ENCODE peak calls at places on chromosomes 13 and 19, in five cellular contexts. One of them, this sample, is unnamed.
A peak's percentile ranks its signal among the peaks of the same experiment; 100 is the strongest.

GRCh38 chr13:113943821-113944565 is 29.9 kb downstream of the C13orf46 start:
- DNase-seq in CD4-positive, alpha-beta T cell: no peak
- DNase-seq in brain microvascular endothelial cell: no peak
- DNase-seq in psoas muscle: peak; percentile 49
- DNase-seq in Peyer's patch: no peak
- DNase-seq in this sample: no peak

GRCh38 chr19:31338069-31338767 is 11.0 kb downstream of the TSHZ3 start:
- DNase-seq in psoas muscle: peak; percentile 72
- DNase-seq in brain microvascular endothelial cell: peak; percentile 66
- DNase-seq in Peyer's patch: no peak
- DNase-seq in CD4-positive, alpha-beta T cell: no peak
- DNase-seq in this sample: no peak

GRCh38 chr13:110950819-110951570 is 36.1 kb upstream of the ANKRD10 start:
- DNase-seq in psoas muscle: no peak
- DNase-seq in brain microvascular endothelial cell: no peak
- DNase-seq in Peyer's patch: no peak
- DNase-seq in CD4-positive, alpha-beta T cell: no peak
- DNase-seq in this sample: no peak

GRCh38 chr13:113357529-113357928 is 6.4 kb downstream of the GRTP1 start:
- DNase-seq in brain microvascular endothelial cell: peak; percentile 71
- DNase-seq in Peyer's patch: no peak
- DNase-seq in psoas muscle: peak; percentile 10
- DNase-seq in CD4-positive, alpha-beta T cell: no peak
- DNase-seq in this sample: no peak

GRCh38 chr19:45123440-45123850 is 30.5 kb downstream of the PPP1R37 start:
- DNase-seq in psoas muscle: no peak
- DNase-seq in CD4-positive, alpha-beta T cell: no peak
- DNase-seq in brain microvascular endothelial cell: no peak
- DNase-seq in Peyer's patch: no peak
- DNase-seq in this sample: peak; percentile 57

GRCh38 chr19:29478578-29479565 is 46.9 kb upstream of the VSTM2B start:
- DNase-seq in Peyer's patch: no peak
- DNase-seq in CD4-positive, alpha-beta T cell: no peak
- DNase-seq in brain microvascular endothelial cell: no peak
- DNase-seq in psoas muscle: no peak
- DNase-seq in this sample: no peak

GRCh38 chr13:33281951-33282595 is 3.5 kb downstream of the STARD13 start:
- DNase-seq in brain microvascular endothelial cell: peak; percentile 58
- DNase-seq in CD4-positive, alpha-beta T cell: no peak
- DNase-seq in psoas muscle: no peak
- DNase-seq in Peyer's patch: no peak
- DNase-seq in this sample: peak; percentile 67

GRCh38 chr13:113741101-113741731 is 17.8 kb upstream of the TMEM255B start:
- DNase-seq in psoas muscle: no peak
- DNase-seq in Peyer's patch: no peak
- DNase-seq in CD4-positive, alpha-beta T cell: no peak
- DNase-seq in brain microvascular endothelial cell: no peak
- DNase-seq in this sample: no peak

GRCh38 chr13:76383671-76384461 is 502.3 kb downstream of the KCTD12 start:
- DNase-seq in Peyer's patch: no peak
- DNase-seq in brain microvascular endothelial cell: peak; percentile 92
- DNase-seq in CD4-positive, alpha-beta T cell: no peak
- DNase-seq in psoas muscle: no peak
- DNase-seq in this sample: peak; percentile 17

GRCh38 chr13:74647991-74648390 is 513.8 kb upstream of the KLF12 start:
- DNase-seq in brain microvascular endothelial cell: no peak
- DNase-seq in CD4-positive, alpha-beta T cell: no peak
- DNase-seq in psoas muscle: no peak
- DNase-seq in Peyer's patch: no peak
- DNase-seq in this sample: no peak

GRCh38 chr13:48990900-48991299 is 15.2 kb downstream of the FNDC3A start:
- DNase-seq in brain microvascular endothelial cell: no peak
- DNase-seq in psoas muscle: no peak
- DNase-seq in CD4-positive, alpha-beta T cell: no peak
- DNase-seq in Peyer's patch: no peak
- DNase-seq in this sample: no peak

GRCh38 chr19:3047307-3048189 is 14.7 kb downstream of the TLE5 start:
- DNase-seq in Peyer's patch: peak; percentile 91
- DNase-seq in CD4-positive, alpha-beta T cell: peak; percentile 79
- DNase-seq in psoas muscle: peak; percentile 92
- DNase-seq in brain microvascular endothelial cell: peak; percentile 66
- DNase-seq in this sample: peak; percentile 45

GRCh38 chr19:55160128-55160985 is 2.8 kb upstream of the TNNI3 start:
- DNase-seq in psoas muscle: peak; percentile 92
- DNase-seq in CD4-positive, alpha-beta T cell: peak; percentile 83
- DNase-seq in Peyer's patch: peak; percentile 67
- DNase-seq in brain microvascular endothelial cell: peak; percentile 82
- DNase-seq in this sample: peak; percentile 97

GRCh38 chr19:9914315-9915207 is 21.8 kb downstream of the OLFM2 start:
- DNase-seq in Peyer's patch: peak; percentile 55
- DNase-seq in CD4-positive, alpha-beta T cell: peak; percentile 82
- DNase-seq in psoas muscle: peak; percentile 78
- DNase-seq in brain microvascular endothelial cell: peak; percentile 72
- DNase-seq in this sample: peak; percentile 92

GRCh38 chr13:20684535-20684934 is 19.0 kb upstream of the IL17D start:
- DNase-seq in Peyer's patch: no peak
- DNase-seq in CD4-positive, alpha-beta T cell: no peak
- DNase-seq in brain microvascular endothelial cell: no peak
- DNase-seq in psoas muscle: no peak
- DNase-seq in this sample: no peak

GRCh38 chr13:76038920-76039716 is 403.0 kb downstream of the LMO7 start:
- DNase-seq in CD4-positive, alpha-beta T cell: no peak
- DNase-seq in psoas muscle: no peak
- DNase-seq in brain microvascular endothelial cell: no peak
- DNase-seq in Peyer's patch: no peak
- DNase-seq in this sample: no peak

GRCh38 chr19:16106121-16106520 is 5.6 kb upstream of the RAB8A start:
- DNase-seq in CD4-positive, alpha-beta T cell: no peak
- DNase-seq in Peyer's patch: no peak
- DNase-seq in brain microvascular endothelial cell: no peak
- DNase-seq in psoas muscle: no peak
- DNase-seq in this sample: no peak

DNA sequence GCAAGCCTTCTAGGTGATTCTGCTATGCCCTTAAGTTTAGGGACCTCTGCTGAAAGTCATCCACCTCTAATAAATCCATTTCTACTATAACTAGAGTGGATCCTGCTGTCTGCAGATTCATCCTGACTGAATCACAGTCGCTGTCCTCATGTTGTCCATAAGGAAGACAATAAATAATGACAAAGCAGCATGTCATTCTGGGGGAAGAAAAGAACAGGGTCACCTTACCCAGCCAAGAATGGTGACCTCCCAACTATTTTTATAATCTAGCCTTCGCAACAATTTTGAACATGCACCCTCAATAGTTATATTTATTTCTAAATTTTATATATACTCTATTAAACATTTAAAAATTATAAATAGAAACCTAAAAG is 45.0 kb upstream of the UBE2L5 start:
- DNase-seq in CD4-positive, alpha-beta T cell: no peak
- DNase-seq in brain microvascular endothelial cell: no peak
- DNase-seq in psoas muscle: no peak
- DNase-seq in Peyer's patch: no peak
- DNase-seq in this sample: no peak
- H3K27ac ChIP-seq in CD4-positive, alpha-beta T cell: peak overlapping the region; percentile 69
- H3K27ac ChIP-seq in brain microvascular endothelial cell: no peak overlapping the region
- H3K27ac ChIP-seq in psoas muscle: no peak overlapping the region
- H3K27ac ChIP-seq in Peyer's patch: peak overlapping the region; percentile 53
- H3K27ac ChIP-seq in this sample: no peak overlapping the region

GRCh38 chr19:58400916-58401824 is 5.7 kb downstream of the RNF225 start:
- DNase-seq in CD4-positive, alpha-beta T cell: peak; percentile 98
- DNase-seq in psoas muscle: peak; percentile 99
- DNase-seq in brain microvascular endothelial cell: peak; percentile 99
- DNase-seq in Peyer's patch: peak; percentile 100
- DNase-seq in this sample: peak; percentile 98
- TF ChIP-seq CTCF in CD4-positive, alpha-beta T cell: no peak
- TF ChIP-seq CTCF in psoas muscle: no peak
- TF ChIP-seq CTCF in brain microvascular endothelial cell: no peak
- TF ChIP-seq CTCF in Peyer's patch: no peak
- TF ChIP-seq CTCF in this sample: no peak

GRCh38 chr13:52793507-52793906 is 53.9 kb upstream of the CNMD start:
- DNase-seq in psoas muscle: no peak
- DNase-seq in brain microvascular endothelial cell: no peak
- DNase-seq in CD4-positive, alpha-beta T cell: no peak
- DNase-seq in Peyer's patch: no peak
- DNase-seq in this sample: no peak
- H3K27ac ChIP-seq in psoas muscle: no peak overlapping the region
- H3K27ac ChIP-seq in brain microvascular endothelial cell: no peak overlapping the region
- H3K27ac ChIP-seq in CD4-positive, alpha-beta T cell: no peak overlapping the region
- H3K27ac ChIP-seq in Peyer's patch: no peak overlapping the region
- H3K27ac ChIP-seq in this sample: no peak overlapping the region

GRCh38 chr19:406121-406711 is 2.7 kb downstream of the C2CD4C start:
- DNase-seq in brain microvascular endothelial cell: no peak
- DNase-seq in psoas muscle: peak; percentile 40
- DNase-seq in Peyer's patch: no peak
- DNase-seq in CD4-positive, alpha-beta T cell: no peak
- DNase-seq in this sample: no peak
- TF ChIP-seq CTCF in brain microvascular endothelial cell: no peak
- TF ChIP-seq CTCF in psoas muscle: no peak
- TF ChIP-seq CTCF in Peyer's patch: no peak
- TF ChIP-seq CTCF in CD4-positive, alpha-beta T cell: no peak
- TF ChIP-seq CTCF in this sample: no peak

DNA sequence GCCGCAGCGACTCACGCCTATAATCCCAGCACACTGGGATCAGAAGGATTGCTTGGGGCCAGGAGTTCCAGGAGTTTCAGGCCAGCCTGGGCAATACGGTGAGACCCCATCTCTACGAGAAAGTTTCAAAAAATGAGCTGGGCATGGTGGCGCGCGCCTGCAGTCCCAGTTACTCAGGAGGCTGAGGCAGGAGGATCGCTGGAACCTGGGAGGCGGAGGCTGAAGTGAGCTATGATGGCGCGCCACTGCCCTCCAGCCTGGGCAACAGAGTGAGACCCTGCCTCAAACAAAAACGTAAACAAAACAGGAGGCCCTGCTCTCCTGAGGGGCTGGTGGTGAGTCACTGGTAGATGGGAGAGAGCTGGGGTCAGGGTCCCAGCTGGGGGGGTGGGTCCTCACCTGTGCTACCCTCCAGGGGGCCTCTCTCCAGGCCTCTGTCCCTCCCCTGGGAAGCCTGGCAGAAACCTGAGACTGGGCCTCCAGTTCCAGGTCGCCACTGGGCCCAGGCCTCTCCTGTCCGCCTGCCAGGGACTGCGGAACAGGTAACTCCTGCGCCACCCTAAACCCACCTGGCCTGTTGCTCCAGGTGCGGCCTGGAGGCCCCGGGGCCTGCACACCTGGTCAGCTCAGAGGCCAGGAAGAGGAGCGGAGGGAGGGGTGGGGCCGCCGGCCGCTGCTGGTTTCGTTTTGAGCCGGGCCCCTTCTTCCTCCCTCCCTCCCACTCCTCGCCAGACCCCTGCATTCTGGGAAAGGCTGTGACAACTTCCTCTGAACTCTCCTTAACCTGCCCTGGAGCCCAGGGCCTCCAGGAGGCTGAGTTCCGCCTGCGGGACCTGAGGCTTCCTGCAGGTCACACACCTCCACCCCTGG is 17.2 kb upstream of the ZBTB7A start:
- DNase-seq in psoas muscle: peak; percentile 56
- DNase-seq in Peyer's patch: peak; percentile 57
- DNase-seq in CD4-positive, alpha-beta T cell: no peak
- DNase-seq in brain microvascular endothelial cell: no peak
- DNase-seq in this sample: no peak
- H3K27ac ChIP-seq in psoas muscle: no peak overlapping the region
- H3K27ac ChIP-seq in Peyer's patch: peak overlapping the region; percentile 66
- H3K27ac ChIP-seq in CD4-positive, alpha-beta T cell: peak overlapping the region; percentile 57
- H3K27ac ChIP-seq in brain microvascular endothelial cell: no peak overlapping the region
- H3K27ac ChIP-seq in this sample: no peak overlapping the region

GRCh38 chr13:101544979-101545378 is 92.5 kb downstream of the ITGBL1 start:
- DNase-seq in brain microvascular endothelial cell: no peak
- DNase-seq in CD4-positive, alpha-beta T cell: no peak
- DNase-seq in psoas muscle: no peak
- DNase-seq in Peyer's patch: no peak
- DNase-seq in this sample: no peak

GRCh38 chr13:101545521-101545920 is 93.0 kb downstream of the ITGBL1 start:
- DNase-seq in brain microvascular endothelial cell: peak; percentile 32
- DNase-seq in Peyer's patch: no peak
- DNase-seq in CD4-positive, alpha-beta T cell: no peak
- DNase-seq in psoas muscle: no peak
- DNase-seq in this sample: no peak
- TF ChIP-seq CTCF in brain microvascular endothelial cell: peak; percentile 59
- TF ChIP-seq CTCF in Peyer's patch: no peak
- TF ChIP-seq CTCF in CD4-positive, alpha-beta T cell: no peak
- TF ChIP-seq CTCF in psoas muscle: no peak
- TF ChIP-seq CTCF in this sample: no peak

GRCh38 chr19:23255700-23256099 is 5.5 kb upstream of the ZNF724 start:
- DNase-seq in CD4-positive, alpha-beta T cell: no peak
- DNase-seq in psoas muscle: no peak
- DNase-seq in brain microvascular endothelial cell: no peak
- DNase-seq in Peyer's patch: no peak
- DNase-seq in this sample: no peak
- H3K27ac ChIP-seq in CD4-positive, alpha-beta T cell: no peak overlapping the region
- H3K27ac ChIP-seq in psoas muscle: no peak overlapping the region
- H3K27ac ChIP-seq in brain microvascular endothelial cell: no peak overlapping the region
- H3K27ac ChIP-seq in Peyer's patch: no peak overlapping the region
- H3K27ac ChIP-seq in this sample: no peak overlapping the region

GRCh38 chr13:30572859-30573275 is 44.9 kb upstream of the USPL1 start:
- DNase-seq in psoas muscle: no peak
- DNase-seq in brain microvascular endothelial cell: peak; percentile 42
- DNase-seq in Peyer's patch: no peak
- DNase-seq in CD4-positive, alpha-beta T cell: no peak
- DNase-seq in this sample: peak; percentile 23
- TF ChIP-seq CTCF in psoas muscle: peak; percentile 8
- TF ChIP-seq CTCF in brain microvascular endothelial cell: peak; percentile 41
- TF ChIP-seq CTCF in Peyer's patch: no peak
- TF ChIP-seq CTCF in CD4-positive, alpha-beta T cell: peak; percentile 31
- TF ChIP-seq CTCF in this sample: peak; percentile 51

This sample was measured in RWPE1.